ENCODE peak calls at places on chromosomes 13 and 19, in five cellular contexts. One of them, this sample, is unnamed.

GRCh38 chr13:28817204-28817603 is 2.9 kb upstream of the MTUS2 start:
- DNase-seq in choroid plexus epithelial cell: no peak
- DNase-seq in endothelial cell: peak; percentile 12
- DNase-seq in nephron progenitor cell: no peak
- DNase-seq in activated B cell treated with CpG ODN at 0.5 μM for 24 hours: no peak
- DNase-seq in this sample: no peak

GRCh38 chr19:54114340-54114826 is 1.1 kb downstream of the TFPT start:
- DNase-seq in endothelial cell: peak; percentile 45
- DNase-seq in nephron progenitor cell: no peak
- DNase-seq in choroid plexus epithelial cell: peak; percentile 67
- DNase-seq in activated B cell treated with CpG ODN at 0.5 μM for 24 hours: no peak
- DNase-seq in this sample: no peak

GRCh38 chr13:114148521-114148855 is 16.1 kb upstream of the RASA3 start:
- DNase-seq in activated B cell treated with CpG ODN at 0.5 μM for 24 hours: no peak
- DNase-seq in nephron progenitor cell: no peak
- DNase-seq in choroid plexus epithelial cell: no peak
- DNase-seq in endothelial cell: no peak
- DNase-seq in this sample: no peak

GRCh38 chr13:49062297-49062896 is 86.7 kb downstream of the FNDC3A start:
- DNase-seq in endothelial cell: no peak
- DNase-seq in choroid plexus epithelial cell: no peak
- DNase-seq in activated B cell treated with CpG ODN at 0.5 μM for 24 hours: no peak
- DNase-seq in nephron progenitor cell: no peak
- DNase-seq in this sample: no peak

GRCh38 chr19:19554074-19555023 is 16.3 kb downstream of the CILP2 start:
- DNase-seq in nephron progenitor cell: peak; percentile 69
- DNase-seq in activated B cell treated with CpG ODN at 0.5 μM for 24 hours: peak; percentile 43
- DNase-seq in choroid plexus epithelial cell: peak; percentile 56
- DNase-seq in endothelial cell: peak; percentile 68
- DNase-seq in this sample: no peak

GRCh38 chr13:67061750-67062149 is 168.4 kb downstream of the PCDH9 start:
- DNase-seq in choroid plexus epithelial cell: peak; percentile 35
- DNase-seq in nephron progenitor cell: no peak
- DNase-seq in endothelial cell: no peak
- DNase-seq in activated B cell treated with CpG ODN at 0.5 μM for 24 hours: no peak
- DNase-seq in this sample: no peak

GRCh38 chr13:97307544-97307881 is 85.4 kb downstream of the MBNL2 start:
- DNase-seq in nephron progenitor cell: no peak
- DNase-seq in activated B cell treated with CpG ODN at 0.5 μM for 24 hours: no peak
- DNase-seq in choroid plexus epithelial cell: no peak
- DNase-seq in endothelial cell: no peak
- DNase-seq in this sample: no peak

GRCh38 chr13:31199849-31200635 is at the start of gene B3GLCT:
- DNase-seq in choroid plexus epithelial cell: peak; percentile 77
- DNase-seq in nephron progenitor cell: peak; percentile 89
- DNase-seq in activated B cell treated with CpG ODN at 0.5 μM for 24 hours: peak; percentile 87
- DNase-seq in endothelial cell: peak; percentile 94
- DNase-seq in this sample: peak; percentile 92

GRCh38 chr19:54029930-54030490 is 33.7 kb downstream of the VSTM1 start:
- DNase-seq in endothelial cell: peak; percentile 72
- DNase-seq in nephron progenitor cell: peak; percentile 76
- DNase-seq in choroid plexus epithelial cell: peak; percentile 77
- DNase-seq in activated B cell treated with CpG ODN at 0.5 μM for 24 hours: no peak
- DNase-seq in this sample: no peak

GRCh38 chr13:20118268-20119140 is 42.3 kb downstream of the GJA3 start:
- DNase-seq in endothelial cell: peak; percentile 34
- DNase-seq in choroid plexus epithelial cell: peak; percentile 35
- DNase-seq in activated B cell treated with CpG ODN at 0.5 μM for 24 hours: no peak
- DNase-seq in nephron progenitor cell: peak; percentile 52
- DNase-seq in this sample: no peak

GRCh38 chr19:2462635-2463421 is 6.1 kb upstream of the LMNB2 start:
- DNase-seq in endothelial cell: peak; percentile 91
- DNase-seq in choroid plexus epithelial cell: peak; percentile 96
- DNase-seq in nephron progenitor cell: peak; percentile 79
- DNase-seq in activated B cell treated with CpG ODN at 0.5 μM for 24 hours: no peak
- DNase-seq in this sample: no peak

GRCh38 chr13:48334534-48335127 is 31.1 kb downstream of the RB1 start:
- DNase-seq in choroid plexus epithelial cell: peak; percentile 74
- DNase-seq in activated B cell treated with CpG ODN at 0.5 μM for 24 hours: no peak
- DNase-seq in nephron progenitor cell: no peak
- DNase-seq in endothelial cell: no peak
- DNase-seq in this sample: no peak

GRCh38 chr13:49020940-49021548 is 45.3 kb downstream of the FNDC3A start:
- DNase-seq in choroid plexus epithelial cell: peak; percentile 13
- DNase-seq in nephron progenitor cell: no peak
- DNase-seq in activated B cell treated with CpG ODN at 0.5 μM for 24 hours: no peak
- DNase-seq in endothelial cell: no peak
- DNase-seq in this sample: no peak

GRCh38 chr19:30135797-30136196 is 193.8 kb downstream of the URI1 start:
- DNase-seq in nephron progenitor cell: no peak
- DNase-seq in choroid plexus epithelial cell: no peak
- DNase-seq in activated B cell treated with CpG ODN at 0.5 μM for 24 hours: no peak
- DNase-seq in endothelial cell: no peak
- DNase-seq in this sample: no peak

GRCh38 chr19:10769533-10770491 is 51.9 kb downstream of the DNM2 start:
- DNase-seq in activated B cell treated with CpG ODN at 0.5 μM for 24 hours: no peak
- DNase-seq in endothelial cell: peak; percentile 58
- DNase-seq in choroid plexus epithelial cell: peak; percentile 54
- DNase-seq in nephron progenitor cell: peak; percentile 20
- DNase-seq in this sample: no peak

GRCh38 chr19:8973501-8974091 is 36.6 kb downstream of the MUC16 start:
- DNase-seq in endothelial cell: no peak
- DNase-seq in activated B cell treated with CpG ODN at 0.5 μM for 24 hours: no peak
- DNase-seq in nephron progenitor cell: peak; percentile 30
- DNase-seq in choroid plexus epithelial cell: peak; percentile 9
- DNase-seq in this sample: no peak

GRCh38 chr13:101514695-101515275 is 62.3 kb downstream of the ITGBL1 start:
- DNase-seq in endothelial cell: peak; percentile 17
- DNase-seq in activated B cell treated with CpG ODN at 0.5 μM for 24 hours: no peak
- DNase-seq in nephron progenitor cell: peak; percentile 8
- DNase-seq in choroid plexus epithelial cell: peak; percentile 89
- DNase-seq in this sample: no peak

GRCh38 chr19:1259873-1260748 is 9.0 kb upstream of the CIRBP start:
- DNase-seq in endothelial cell: no peak
- DNase-seq in choroid plexus epithelial cell: no peak
- DNase-seq in nephron progenitor cell: peak; percentile 40
- DNase-seq in activated B cell treated with CpG ODN at 0.5 μM for 24 hours: peak; percentile 71
- DNase-seq in this sample: no peak

GRCh38 chr13:112917731-112918130 is 51.3 kb upstream of the MCF2L start:
- DNase-seq in endothelial cell: no peak
- DNase-seq in choroid plexus epithelial cell: no peak
- DNase-seq in activated B cell treated with CpG ODN at 0.5 μM for 24 hours: no peak
- DNase-seq in nephron progenitor cell: no peak
- DNase-seq in this sample: no peak

GRCh38 chr19:19193926-19194325 is 1.9 kb downstream of the RFXANK start:
- DNase-seq in choroid plexus epithelial cell: no peak
- DNase-seq in activated B cell treated with CpG ODN at 0.5 μM for 24 hours: no peak
- DNase-seq in endothelial cell: no peak
- DNase-seq in nephron progenitor cell: no peak
- DNase-seq in this sample: no peak

GRCh38 chr19:38401148-38401547 is 1.7 kb upstream of the FAM98C start:
- DNase-seq in activated B cell treated with CpG ODN at 0.5 μM for 24 hours: no peak
- DNase-seq in nephron progenitor cell: no peak
- DNase-seq in endothelial cell: peak; percentile 34
- DNase-seq in choroid plexus epithelial cell: peak; percentile 34
- DNase-seq in this sample: no peak

GRCh38 chr13:23074054-23074805 is 106.5 kb upstream of the SGCG start:
- DNase-seq in endothelial cell: no peak
- DNase-seq in activated B cell treated with CpG ODN at 0.5 μM for 24 hours: no peak
- DNase-seq in choroid plexus epithelial cell: no peak
- DNase-seq in nephron progenitor cell: no peak
- DNase-seq in this sample: no peak

GRCh38 chr13:76812206-76812882 is 73.9 kb downstream of the KCTD12 start:
- DNase-seq in choroid plexus epithelial cell: no peak
- DNase-seq in activated B cell treated with CpG ODN at 0.5 μM for 24 hours: no peak
- DNase-seq in nephron progenitor cell: no peak
- DNase-seq in endothelial cell: no peak
- DNase-seq in this sample: no peak

GRCh38 chr19:55340144-55340783 is 588 bp downstream of the KMT5C start:
- DNase-seq in activated B cell treated with CpG ODN at 0.5 μM for 24 hours: no peak
- DNase-seq in choroid plexus epithelial cell: no peak
- DNase-seq in nephron progenitor cell: no peak
- DNase-seq in endothelial cell: no peak
- DNase-seq in this sample: no peak

GRCh38 chr19:16361254-16361653 is 36.6 kb downstream of the KLF2 start:
- DNase-seq in choroid plexus epithelial cell: no peak
- DNase-seq in endothelial cell: no peak
- DNase-seq in nephron progenitor cell: no peak
- DNase-seq in activated B cell treated with CpG ODN at 0.5 μM for 24 hours: no peak
- DNase-seq in this sample: no peak

GRCh38 chr13:99086869-99087129 is 108.9 kb upstream of the DOCK9 start:
- DNase-seq in nephron progenitor cell: no peak
- DNase-seq in endothelial cell: peak; percentile 60
- DNase-seq in choroid plexus epithelial cell: peak; percentile 24
- DNase-seq in activated B cell treated with CpG ODN at 0.5 μM for 24 hours: no peak
- DNase-seq in this sample: no peak

GRCh38 chr13:38686635-38687245 is at the start of gene FREM2:
- DNase-seq in choroid plexus epithelial cell: peak; percentile 29
- DNase-seq in activated B cell treated with CpG ODN at 0.5 μM for 24 hours: no peak
- DNase-seq in endothelial cell: peak; percentile 72
- DNase-seq in nephron progenitor cell: peak; percentile 81
- DNase-seq in this sample: peak; percentile 86

GRCh38 chr13:38684714-38685113 is 2.2 kb upstream of the FREM2 start:
- DNase-seq in choroid plexus epithelial cell: no peak
- DNase-seq in activated B cell treated with CpG ODN at 0.5 μM for 24 hours: no peak
- DNase-seq in nephron progenitor cell: no peak
- DNase-seq in endothelial cell: no peak
- DNase-seq in this sample: no peak

GRCh38 chr13:38685974-38686571 is 804 bp upstream of the FREM2 start:
- DNase-seq in activated B cell treated with CpG ODN at 0.5 μM for 24 hours: no peak
- DNase-seq in endothelial cell: peak; percentile 34
- DNase-seq in choroid plexus epithelial cell: peak; percentile 30
- DNase-seq in nephron progenitor cell: peak; percentile 60
- DNase-seq in this sample: no peak

DNA sequence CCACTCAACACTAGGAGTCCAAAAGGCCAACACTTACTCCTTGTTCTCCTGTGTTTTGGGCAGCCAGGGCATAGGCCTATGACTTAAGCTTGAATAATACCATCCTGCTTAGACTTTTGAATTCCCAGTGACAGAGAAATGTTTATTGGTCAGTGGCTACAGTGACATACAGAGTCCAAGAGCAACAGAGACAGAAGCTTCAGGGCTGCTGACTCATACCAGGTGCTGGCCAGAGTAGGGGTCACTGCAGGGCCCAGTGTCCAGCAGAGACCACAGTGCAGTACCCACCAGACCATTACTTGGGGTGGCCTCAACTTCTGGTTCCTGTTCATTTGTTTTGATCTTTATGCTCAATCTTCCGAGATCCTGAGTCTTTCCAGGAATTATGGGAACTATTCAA is 6.0 kb upstream of the FREM2 start:
- DNase-seq in choroid plexus epithelial cell: no peak
- DNase-seq in endothelial cell: no peak
- DNase-seq in activated B cell treated with CpG ODN at 0.5 μM for 24 hours: no peak
- DNase-seq in nephron progenitor cell: no peak
- DNase-seq in this sample: no peak
- TF ChIP-seq CTCF in choroid plexus epithelial cell: no peak
- TF ChIP-seq CTCF in endothelial cell: no peak
- TF ChIP-seq CTCF in activated B cell treated with CpG ODN at 0.5 μM for 24 hours: no peak
- TF ChIP-seq CTCF in nephron progenitor cell: no peak
- TF ChIP-seq CTCF in this sample: no peak

DNA sequence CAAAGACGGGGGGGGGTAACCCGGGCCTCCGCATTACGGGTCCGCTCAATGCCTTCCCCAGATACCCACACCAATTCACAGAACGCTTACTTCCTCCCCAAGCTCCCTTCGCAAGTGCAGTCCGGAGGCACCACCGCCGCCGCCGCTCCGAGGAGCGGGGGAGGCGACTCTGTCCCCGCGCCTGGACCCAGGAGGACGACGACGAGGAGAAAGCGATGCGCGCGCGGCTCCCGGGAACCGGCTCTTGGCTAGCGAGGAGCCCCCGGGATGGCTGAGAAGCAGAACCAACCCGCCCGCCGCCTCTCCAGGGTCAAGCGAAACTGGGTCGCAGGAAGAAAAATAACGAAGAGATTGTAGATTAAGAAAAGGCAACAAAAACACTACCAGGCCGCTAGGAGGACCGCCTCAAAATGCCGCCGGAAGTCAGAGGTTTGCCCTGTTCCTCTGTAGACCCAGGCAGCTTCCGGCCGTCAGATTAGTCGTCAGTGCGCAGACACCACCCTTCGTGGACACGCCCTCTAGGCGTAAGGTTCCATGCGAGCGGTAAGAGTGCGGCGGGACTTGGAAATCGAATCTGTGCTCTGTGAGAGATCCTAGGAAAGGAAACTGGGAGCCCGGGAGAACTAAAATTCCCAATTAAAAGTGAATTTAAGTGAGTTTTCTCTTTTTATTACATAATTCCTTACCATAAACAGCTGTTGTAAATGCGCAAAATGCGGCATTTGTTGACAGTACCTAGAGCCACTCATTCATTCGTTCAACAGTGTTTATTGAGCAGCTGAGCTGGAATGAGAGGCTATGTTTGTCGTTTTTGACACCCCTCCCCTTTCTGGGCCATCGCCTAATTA is at the start of gene ZC3H13:
- DNase-seq in activated B cell treated with CpG ODN at 0.5 μM for 24 hours: peak; percentile 76
- DNase-seq in endothelial cell: peak; percentile 88
- DNase-seq in nephron progenitor cell: peak; percentile 87
- DNase-seq in choroid plexus epithelial cell: peak; percentile 97
- DNase-seq in this sample: peak; percentile 90
- TF ChIP-seq CTCF in activated B cell treated with CpG ODN at 0.5 μM for 24 hours: no peak
- TF ChIP-seq CTCF in endothelial cell: peak; percentile 39
- TF ChIP-seq CTCF in nephron progenitor cell: peak; percentile 29
- TF ChIP-seq CTCF in choroid plexus epithelial cell: peak; percentile 47
- TF ChIP-seq CTCF in this sample: peak; percentile 78

GRCh38 chr19:37309834-37310575 is 60.9 kb upstream of the ZNF527 start:
- DNase-seq in nephron progenitor cell: no peak
- DNase-seq in activated B cell treated with CpG ODN at 0.5 μM for 24 hours: no peak
- DNase-seq in choroid plexus epithelial cell: no peak
- DNase-seq in endothelial cell: no peak
- DNase-seq in this sample: no peak
- TF ChIP-seq CTCF in nephron progenitor cell: no peak
- TF ChIP-seq CTCF in activated B cell treated with CpG ODN at 0.5 μM for 24 hours: no peak
- TF ChIP-seq CTCF in choroid plexus epithelial cell: no peak
- TF ChIP-seq CTCF in endothelial cell: no peak
- TF ChIP-seq CTCF in this sample: peak; percentile 54

DNA sequence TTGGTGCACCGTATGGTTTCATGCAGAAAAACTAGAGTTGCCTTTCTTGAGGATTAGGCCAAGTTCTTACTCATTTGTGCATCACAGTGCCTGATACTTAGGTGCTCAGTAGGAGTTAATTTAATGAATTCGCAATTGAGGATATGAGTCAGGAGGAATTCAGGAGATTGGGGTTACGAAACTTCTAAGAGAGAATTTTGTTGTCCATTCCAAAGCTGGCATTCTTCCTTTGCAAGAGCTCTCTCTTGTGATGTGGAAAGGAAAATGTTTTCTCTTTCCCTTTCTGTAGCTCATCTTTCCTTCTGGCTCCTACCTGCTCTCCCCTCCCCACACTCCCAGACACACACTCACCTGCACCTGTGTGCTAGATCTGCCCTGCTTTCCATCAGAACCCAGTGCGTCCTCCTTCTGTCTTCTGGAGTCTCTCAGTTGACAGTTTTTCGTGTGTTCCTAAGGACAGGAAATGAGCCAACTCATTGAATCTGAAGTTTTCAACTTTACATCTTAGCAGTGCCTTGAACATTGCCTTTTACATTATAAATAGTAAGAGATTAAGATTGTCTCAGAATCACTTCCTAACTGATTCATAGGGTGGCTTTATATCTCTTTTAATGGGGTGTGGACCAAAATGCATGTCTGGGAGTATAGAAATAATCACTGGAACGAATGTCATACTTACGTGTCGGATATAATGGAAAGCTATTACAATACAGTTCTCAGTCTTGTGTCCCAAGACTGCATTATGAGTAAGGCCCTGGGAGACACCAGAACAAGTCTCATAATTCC is 19.7 kb upstream of the ERCC5 start:
- DNase-seq in nephron progenitor cell: no peak
- DNase-seq in activated B cell treated with CpG ODN at 0.5 μM for 24 hours: no peak
- DNase-seq in endothelial cell: no peak
- DNase-seq in choroid plexus epithelial cell: peak; percentile 96
- DNase-seq in this sample: no peak
- TF ChIP-seq CTCF in nephron progenitor cell: no peak
- TF ChIP-seq CTCF in activated B cell treated with CpG ODN at 0.5 μM for 24 hours: no peak
- TF ChIP-seq CTCF in endothelial cell: no peak
- TF ChIP-seq CTCF in choroid plexus epithelial cell: peak; percentile 25
- TF ChIP-seq CTCF in this sample: no peak